ENCODE peak calls at places on chromosomes 16 and 17, in ten cellular contexts. One of them, this sample, is unnamed.

GRCh38 chr17:65527381-65527780 is 34.1 kb downstream of the AXIN2 start:
- DNase-seq in HT1080: no peak
- DNase-seq in stimulated activated CD4-positive, alpha-beta T cell treated with anti-CD3 and anti-CD28 coated beads, Interleukin-2, amount 100 ng/mL, for 24 hours: no peak
- DNase-seq in MCF 10A: no peak
- DNase-seq in posterior vena cava: peak; percentile 49
- DNase-seq in body of pancreas: no peak
- DNase-seq in Daoy: no peak
- DNase-seq in HEK293T: no peak
- DNase-seq in HTR-8/SVneo: no peak
- DNase-seq in NCI-H1092 treated with DMSO at 0.1 percent for 48 hours: no peak
- DNase-seq in this sample: no peak

GRCh38 chr17:67818110-67819002 is 6.9 kb upstream of the BPTF start:
- DNase-seq in HT1080: no peak
- DNase-seq in stimulated activated CD4-positive, alpha-beta T cell treated with anti-CD3 and anti-CD28 coated beads, Interleukin-2, amount 100 ng/mL, for 24 hours: no peak
- DNase-seq in MCF 10A: no peak
- DNase-seq in posterior vena cava: peak; percentile 24
- DNase-seq in body of pancreas: no peak
- DNase-seq in Daoy: no peak
- DNase-seq in HEK293T: no peak
- DNase-seq in HTR-8/SVneo: no peak
- DNase-seq in NCI-H1092 treated with DMSO at 0.1 percent for 48 hours: no peak
- DNase-seq in this sample: no peak

GRCh38 chr17:48335858-48336500 is 94.0 kb downstream of the SKAP1 start:
- DNase-seq in HT1080: peak; percentile 82
- DNase-seq in stimulated activated CD4-positive, alpha-beta T cell treated with anti-CD3 and anti-CD28 coated beads, Interleukin-2, amount 100 ng/mL, for 24 hours: no peak
- DNase-seq in MCF 10A: peak; percentile 59
- DNase-seq in posterior vena cava: no peak
- DNase-seq in body of pancreas: no peak
- DNase-seq in Daoy: peak; percentile 10
- DNase-seq in HEK293T: peak; percentile 17
- DNase-seq in HTR-8/SVneo: peak; percentile 48
- DNase-seq in NCI-H1092 treated with DMSO at 0.1 percent for 48 hours: peak; percentile 82
- DNase-seq in this sample: no peak

GRCh38 chr17:538096-538973 is 176.3 kb downstream of the VPS53 start:
- DNase-seq in HT1080: no peak
- DNase-seq in stimulated activated CD4-positive, alpha-beta T cell treated with anti-CD3 and anti-CD28 coated beads, Interleukin-2, amount 100 ng/mL, for 24 hours: no peak
- DNase-seq in MCF 10A: no peak
- DNase-seq in posterior vena cava: peak; percentile 51
- DNase-seq in body of pancreas: no peak
- DNase-seq in Daoy: no peak
- DNase-seq in HEK293T: no peak
- DNase-seq in HTR-8/SVneo: no peak
- DNase-seq in NCI-H1092 treated with DMSO at 0.1 percent for 48 hours: no peak
- DNase-seq in this sample: no peak

GRCh38 chr16:58196898-58197313 is 1.0 kb downstream of the CSNK2A2 start:
- DNase-seq in HT1080: no peak
- DNase-seq in stimulated activated CD4-positive, alpha-beta T cell treated with anti-CD3 and anti-CD28 coated beads, Interleukin-2, amount 100 ng/mL, for 24 hours: no peak
- DNase-seq in MCF 10A: peak; percentile 14
- DNase-seq in posterior vena cava: no peak
- DNase-seq in body of pancreas: no peak
- DNase-seq in Daoy: no peak
- DNase-seq in HEK293T: peak; percentile 17
- DNase-seq in HTR-8/SVneo: peak; percentile 30
- DNase-seq in NCI-H1092 treated with DMSO at 0.1 percent for 48 hours: no peak
- DNase-seq in this sample: no peak

GRCh38 chr17:17106716-17107115 is 64.5 kb downstream of the MPRIP start:
- DNase-seq in HT1080: no peak
- DNase-seq in stimulated activated CD4-positive, alpha-beta T cell treated with anti-CD3 and anti-CD28 coated beads, Interleukin-2, amount 100 ng/mL, for 24 hours: no peak
- DNase-seq in MCF 10A: no peak
- DNase-seq in posterior vena cava: no peak
- DNase-seq in body of pancreas: no peak
- DNase-seq in Daoy: no peak
- DNase-seq in HEK293T: no peak
- DNase-seq in HTR-8/SVneo: no peak
- DNase-seq in NCI-H1092 treated with DMSO at 0.1 percent for 48 hours: no peak
- DNase-seq in this sample: no peak

GRCh38 chr17:41544497-41544896 is 16.4 kb upstream of the KRT19 start:
- DNase-seq in HT1080: no peak
- DNase-seq in stimulated activated CD4-positive, alpha-beta T cell treated with anti-CD3 and anti-CD28 coated beads, Interleukin-2, amount 100 ng/mL, for 24 hours: no peak
- DNase-seq in MCF 10A: no peak
- DNase-seq in posterior vena cava: peak; percentile 40
- DNase-seq in body of pancreas: no peak
- DNase-seq in Daoy: no peak
- DNase-seq in HEK293T: no peak
- DNase-seq in HTR-8/SVneo: no peak
- DNase-seq in NCI-H1092 treated with DMSO at 0.1 percent for 48 hours: no peak
- DNase-seq in this sample: no peak

GRCh38 chr17:81870155-81870977 is 771 bp downstream of the ARHGDIA start:
- DNase-seq in HT1080: peak; percentile 57
- DNase-seq in stimulated activated CD4-positive, alpha-beta T cell treated with anti-CD3 and anti-CD28 coated beads, Interleukin-2, amount 100 ng/mL, for 24 hours: peak; percentile 53
- DNase-seq in MCF 10A: peak; percentile 53
- DNase-seq in posterior vena cava: peak; percentile 83
- DNase-seq in body of pancreas: peak; percentile 49
- DNase-seq in Daoy: peak; percentile 71
- DNase-seq in HEK293T: no peak
- DNase-seq in HTR-8/SVneo: no peak
- DNase-seq in NCI-H1092 treated with DMSO at 0.1 percent for 48 hours: no peak
- DNase-seq in this sample: peak; percentile 40

GRCh38 chr16:51431517-51432241 is 280.6 kb upstream of the SALL1 start:
- DNase-seq in HT1080: peak; percentile 94
- DNase-seq in stimulated activated CD4-positive, alpha-beta T cell treated with anti-CD3 and anti-CD28 coated beads, Interleukin-2, amount 100 ng/mL, for 24 hours: no peak
- DNase-seq in MCF 10A: peak; percentile 95
- DNase-seq in posterior vena cava: no peak
- DNase-seq in body of pancreas: peak; percentile 73
- DNase-seq in Daoy: peak; percentile 52
- DNase-seq in HEK293T: peak; percentile 65
- DNase-seq in HTR-8/SVneo: no peak
- DNase-seq in NCI-H1092 treated with DMSO at 0.1 percent for 48 hours: no peak
- DNase-seq in this sample: peak; percentile 93

GRCh38 chr17:80104321-80104955 is 3.1 kb downstream of the GAA start:
- DNase-seq in HT1080: peak; percentile 52
- DNase-seq in stimulated activated CD4-positive, alpha-beta T cell treated with anti-CD3 and anti-CD28 coated beads, Interleukin-2, amount 100 ng/mL, for 24 hours: no peak
- DNase-seq in MCF 10A: no peak
- DNase-seq in posterior vena cava: peak; percentile 79
- DNase-seq in body of pancreas: peak; percentile 39
- DNase-seq in Daoy: peak; percentile 33
- DNase-seq in HEK293T: no peak
- DNase-seq in HTR-8/SVneo: no peak
- DNase-seq in NCI-H1092 treated with DMSO at 0.1 percent for 48 hours: peak; percentile 84
- DNase-seq in this sample: no peak

GRCh38 chr17:75059369-75060345 is 12.6 kb downstream of the KCTD2 start:
- DNase-seq in HT1080: peak; percentile 30
- DNase-seq in stimulated activated CD4-positive, alpha-beta T cell treated with anti-CD3 and anti-CD28 coated beads, Interleukin-2, amount 100 ng/mL, for 24 hours: no peak
- DNase-seq in MCF 10A: no peak
- DNase-seq in posterior vena cava: peak; percentile 69
- DNase-seq in body of pancreas: no peak
- DNase-seq in Daoy: no peak
- DNase-seq in HEK293T: no peak
- DNase-seq in HTR-8/SVneo: peak; percentile 54
- DNase-seq in NCI-H1092 treated with DMSO at 0.1 percent for 48 hours: no peak
- DNase-seq in this sample: peak; percentile 63